ENCODE peak calls at places on chromosomes 3 and 15, in eight cellular contexts. P is astrocyte of the spinal cord, M is PC-9, N is AG04449, H is brain microvascular endothelial cell, B is stomach, L is ovary, J is GM13976. S is an unnamed sample.

GRCh38 chr15:90787881-90788280 is 70.7 kb downstream of the BLM start:
- DNase-seq in P (peak), M (no peak), N (no peak), H (peak), B (no peak), L (no peak), J (no peak), S (no peak)

GRCh38 chr3:17411157-17411877 is 331.1 kb downstream of the TBC1D5 start:
- DNase-seq in P (no peak), M (no peak), N (no peak), H (no peak), B (no peak), L (no peak), J (no peak), S (no peak)

GRCh38 chr15:49082960-49083359 is 36.7 kb upstream of the SECISBP2L start:
- DNase-seq in P (peak), M (no peak), N (peak), H (peak), B (no peak), L (no peak), J (no peak), S (no peak)

GRCh38 chr15:93028632-93029612 is 60.1 kb downstream of the RGMA start:
- DNase-seq in P (peak), M (no peak), N (peak), H (peak), B (peak), L (peak), J (peak), S (peak)

GRCh38 chr3:141191097-141191749 is 40.4 kb upstream of the PXYLP1 start:
- DNase-seq in P (peak), M (no peak), N (no peak), H (no peak), B (no peak), L (no peak), J (no peak), S (no peak)

GRCh38 chr3:148329481-148330220 is 368.1 kb upstream of the AGTR1 start:
- DNase-seq in P (peak), M (no peak), N (no peak), H (peak), B (no peak), L (no peak), J (no peak), S (peak)

GRCh38 chr15:69035205-69035917 is 20.9 kb downstream of the NOX5 start:
- DNase-seq in P (no peak), M (no peak), N (no peak), H (no peak), B (peak), L (no peak), J (no peak), S (no peak)

GRCh38 chr3:22887664-22888291 is 315.3 kb upstream of the UBE2E2 start:
- DNase-seq in P (peak), M (no peak), N (no peak), H (peak), B (no peak), L (no peak), J (no peak), S (peak)

GRCh38 chr3:101842245-101842934 is 6.9 kb upstream of the NFKBIZ start:
- DNase-seq in P (no peak), M (no peak), N (no peak), H (no peak), B (no peak), L (no peak), J (no peak), S (no peak)

GRCh38 chr3:42608586-42608985 is 8.1 kb downstream of the NKTR start:
- DNase-seq in P (peak), M (no peak), N (no peak), H (no peak), B (no peak), L (no peak), J (no peak), S (no peak)

GRCh38 chr3:46208167-46208704 is at the start of gene CCR1:
- DNase-seq in P (peak), M (peak), N (no peak), H (peak), B (no peak), L (no peak), J (peak), S (no peak)

GRCh38 chr3:136957751-136958288 is at the start of gene IL20RB:
- DNase-seq in P (peak), M (no peak), N (no peak), H (no peak), B (no peak), L (no peak), J (no peak), S (no peak)

GRCh38 chr3:128563439-128563838 is 70.4 kb upstream of the GATA2 start:
- DNase-seq in P (no peak), M (no peak), N (no peak), H (no peak), B (no peak), L (no peak), J (no peak), S (no peak)

DNA sequence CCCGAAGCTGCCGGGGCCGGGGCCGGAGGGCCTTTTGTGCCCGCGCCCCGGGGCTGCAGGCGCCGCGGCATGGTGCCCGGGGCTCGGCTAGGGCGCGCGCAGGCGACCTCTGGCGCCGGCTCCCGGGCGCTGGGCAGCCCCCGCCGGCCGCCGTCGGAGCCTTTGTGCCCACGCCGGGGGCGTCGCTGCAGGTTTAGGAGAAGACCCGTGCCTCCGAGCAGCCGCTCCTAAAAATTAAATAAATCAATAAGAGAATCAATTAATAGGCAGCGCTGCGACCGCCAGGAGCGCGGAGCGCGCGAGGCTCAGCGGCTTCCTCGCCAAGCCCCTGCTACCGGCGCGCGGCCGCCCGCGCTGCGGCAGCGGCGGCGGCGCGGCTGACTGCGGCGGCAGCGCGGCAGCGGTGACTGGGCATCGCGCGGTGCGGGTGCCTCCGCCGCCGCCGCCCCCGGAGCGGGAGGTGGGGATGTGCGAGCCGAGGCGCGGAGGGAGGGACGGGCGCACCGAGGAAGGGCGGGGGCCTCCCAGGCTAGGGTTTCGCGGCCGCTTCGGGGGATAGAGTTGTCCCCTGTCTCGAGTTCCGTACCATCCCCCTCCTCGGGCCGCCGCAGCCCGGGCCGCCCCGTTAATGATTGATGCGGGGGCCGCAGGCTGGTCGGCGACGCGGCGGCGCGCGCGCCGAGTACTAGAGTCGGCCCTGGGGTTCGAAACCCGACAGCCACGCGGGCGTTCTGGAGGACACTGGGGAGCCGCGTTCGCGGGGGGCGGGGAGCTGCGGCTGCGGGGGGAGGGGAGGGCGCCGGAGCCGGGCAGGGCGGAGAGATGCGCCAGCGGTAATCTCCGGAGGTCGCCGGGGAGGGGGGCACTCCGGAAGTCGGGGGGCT is at the start of gene PAQR9:
- DNase-seq in P (no peak), M (no peak), N (no peak), H (no peak), B (no peak), L (no peak), J (peak), S (no peak)
- TF ChIP-seq CTCF in P (no peak), M (no peak), N (no peak), H (no peak), B (no peak), L (no peak), J (no peak), S (no peak)

GRCh38 chr3:166760114-166760513 is 620.0 kb downstream of the ZBBX start:
- DNase-seq in P (no peak), M (no peak), N (no peak), H (no peak), B (no peak), L (no peak), J (no peak), S (no peak)

GRCh38 chr3:166764698-166765318 is 615.3 kb downstream of the ZBBX start:
- DNase-seq in P (no peak), M (no peak), N (no peak), H (no peak), B (no peak), L (no peak), J (no peak), S (no peak)
- TF ChIP-seq CTCF in P (no peak), M (no peak), N (no peak), H (no peak), B (no peak), L (no peak), J (no peak), S (no peak)

GRCh38 chr15:36811903-36812302 is 232.5 kb downstream of the CDIN1 start:
- DNase-seq in P (no peak), M (no peak), N (no peak), H (no peak), B (no peak), L (no peak), J (no peak), S (no peak)

GRCh38 chr15:36814085-36814484 is 234.7 kb downstream of the CDIN1 start:
- DNase-seq in P (no peak), M (no peak), N (no peak), H (no peak), B (no peak), L (no peak), J (no peak), S (no peak)

GRCh38 chr15:36809380-36809779 is 230.0 kb downstream of the CDIN1 start:
- DNase-seq in P (no peak), M (no peak), N (no peak), H (no peak), B (no peak), L (no peak), J (no peak), S (no peak)

GRCh38 chr15:36808401-36809160 is 229.2 kb downstream of the CDIN1 start:
- DNase-seq in P (peak), M (no peak), N (no peak), H (peak), B (peak), L (no peak), J (no peak), S (no peak)

DNA sequence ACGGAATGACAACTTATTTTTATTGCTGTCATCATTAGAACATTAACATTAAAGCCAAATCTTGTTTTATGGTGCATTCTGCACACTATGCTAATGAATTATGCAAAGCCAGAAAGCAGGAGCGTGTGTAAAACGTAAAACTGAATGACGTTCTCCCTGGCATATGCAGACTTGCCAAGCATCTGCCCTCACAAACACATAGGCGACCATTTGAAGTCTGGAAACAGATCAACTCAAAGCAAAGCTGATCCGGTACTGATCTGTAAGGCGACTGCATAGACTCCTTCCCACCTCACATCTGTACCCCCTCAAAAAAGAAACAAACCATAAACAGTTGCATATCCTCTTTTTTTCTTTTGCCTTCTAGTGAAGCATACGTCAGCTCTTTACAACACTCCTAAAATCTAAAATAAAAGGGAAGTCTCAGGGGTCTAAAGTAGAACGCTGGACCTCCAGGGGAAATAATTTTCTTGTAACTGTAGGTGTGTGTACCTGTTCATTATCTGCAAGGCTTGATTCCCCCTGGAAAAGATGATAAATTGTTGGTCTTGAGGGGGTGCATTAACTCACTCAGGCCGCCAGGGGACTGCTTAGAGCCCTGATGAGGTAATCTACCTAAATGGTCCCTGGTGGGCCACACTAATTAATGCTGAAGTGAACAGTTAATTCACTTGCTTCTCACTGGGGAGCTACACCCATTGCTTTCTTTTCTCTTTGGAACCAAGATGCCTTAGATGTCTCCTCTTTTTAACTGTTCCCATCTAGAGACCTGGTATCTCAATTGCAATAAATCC is 231.4 kb downstream of the CDIN1 start:
- DNase-seq in P (no peak), M (no peak), N (no peak), H (no peak), B (no peak), L (no peak), J (no peak), S (no peak)
- TF ChIP-seq CTCF in P (peak), M (no peak), N (peak), H (peak), B (no peak), L (no peak), J (no peak), S (peak)

GRCh38 chr15:40354408-40355171 is 3.4 kb upstream of the DISP2 start:
- DNase-seq in P (peak), M (no peak), N (no peak), H (no peak), B (no peak), L (no peak), J (no peak), S (no peak)
- TF ChIP-seq CTCF in P (peak), M (peak), N (peak), H (peak), B (no peak), L (no peak), J (peak), S (peak)

DNA sequence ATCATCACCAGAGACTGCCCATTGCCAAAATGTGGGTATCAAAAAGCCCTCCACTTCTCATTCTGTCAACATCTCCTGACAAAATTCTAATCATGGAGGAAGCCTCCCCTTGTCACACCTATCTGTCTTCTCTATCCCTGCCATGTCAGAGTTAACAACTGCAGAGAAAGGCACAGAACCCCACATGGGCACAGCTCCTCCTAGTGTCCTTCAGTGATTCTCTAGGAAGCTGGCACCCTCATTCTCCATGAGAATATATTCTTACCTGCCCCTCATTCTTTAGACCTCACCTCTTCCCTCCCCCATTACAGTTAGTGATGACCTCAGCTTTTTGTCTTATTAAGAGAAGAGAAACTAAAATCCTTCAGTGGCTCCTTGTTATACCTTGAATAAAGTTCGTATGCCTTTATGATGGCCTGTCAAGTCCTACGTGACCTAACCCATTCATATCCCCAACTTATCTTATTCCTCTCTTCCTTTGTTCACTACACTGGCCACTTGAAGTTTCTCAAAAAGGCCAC is 44.6 kb downstream of the NME9 start:
- DNase-seq in P (no peak), M (no peak), N (no peak), H (no peak), B (no peak), L (no peak), J (no peak), S (no peak)
- TF ChIP-seq CTCF in P (peak), M (no peak), N (peak), H (peak), B (no peak), L (no peak), J (no peak), S (peak)

GRCh38 chr3:172040078-172040975 is 949 bp downstream of the FNDC3B start:
- DNase-seq in P (peak), M (peak), N (peak), H (peak), B (peak), L (peak), J (peak), S (no peak)
- TF ChIP-seq CTCF in P (peak), M (no peak), N (peak), H (peak), B (no peak), L (no peak), J (peak), S (peak)

GRCh38 chr3:35422826-35423601 is 216.3 kb upstream of the ARPP21 start:
- DNase-seq in P (peak), M (no peak), N (no peak), H (peak), B (no peak), L (no peak), J (no peak), S (no peak)
- TF ChIP-seq CTCF in P (no peak), M (no peak), N (no peak), H (no peak), B (no peak), L (no peak), J (no peak), S (no peak)

S was measured in kidney epithelial cell.